ENCODE peak calls at places on chromosomes 4 and X, in five cellular contexts. X is gastrocnemius medialis, W is Daoy, T is GM10248, G is activated gamma-delta T cell treated with Interleukin-2 at 50 U/mL for 16 hours. L is an unnamed sample.

GRCh38 chr4:82975792-82976191 is 34.8 kb downstream of the LIN54 start:
- DNase-seq in T (no peak), X (no peak), W (no peak), G (no peak), L (peak)

GRCh38 chr4:108155373-108155772 is 13.4 kb downstream of the LEF1 start:
- DNase-seq in X (no peak), G (no peak), W (peak), T (no peak), L (no peak)

GRCh38 chr4:98564847-98565246 is 93.6 kb downstream of the TSPAN5 start:
- DNase-seq in X (no peak), T (no peak), W (peak), G (no peak), L (no peak)

GRCh38 chrX:29477878-29478277 is 737.5 kb upstream of the MAGEB2 start:
- DNase-seq in X (no peak), G (no peak), T (no peak), W (no peak), L (no peak)

GRCh38 chr4:170497729-170498128 is 408.0 kb upstream of the AADAT start:
- DNase-seq in W (no peak), X (no peak), G (no peak), T (no peak), L (peak)

GRCh38 chr4:103786014-103786413 is 66.2 kb upstream of the TACR3 start:
- DNase-seq in G (no peak), W (no peak), X (no peak), T (peak), L (peak)

GRCh38 chr4:169774466-169775445 is 17.0 kb upstream of the HPF1 start:
- DNase-seq in G (peak), T (peak), X (no peak), W (no peak), L (no peak)

GRCh38 chr4:148735432-148736155 is 293.4 kb upstream of the NR3C2 start:
- DNase-seq in G (no peak), W (no peak), X (no peak), T (peak), L (no peak)

GRCh38 chrX:56113785-56114436 is 118.2 kb upstream of the KLF8 start:
- DNase-seq in G (no peak), T (no peak), X (no peak), W (no peak), L (no peak)

GRCh38 chr4:80134936-80135701 is 62.1 kb upstream of the ANTXR2 start:
- DNase-seq in T (no peak), G (no peak), X (no peak), W (no peak), L (no peak)

GRCh38 chrX:126551306-126551705 is 1.3 kb downstream of the DCAF12L1 start:
- DNase-seq in X (no peak), T (no peak), G (no peak), W (no peak), L (no peak)

GRCh38 chr4:169252339-169253086 is 18.2 kb downstream of the SH3RF1 start:
- DNase-seq in X (no peak), W (no peak), T (no peak), G (no peak), L (no peak)

GRCh38 chrX:70494441-70494840 is 49.8 kb downstream of the DLG3 start:
- DNase-seq in G (no peak), W (no peak), X (no peak), T (no peak), L (no peak)